ENCODE peak calls at places on chromosomes 6 and 20, in eight cellular contexts. F, H, L, O, T, X, Y and I are unnamed samples. For H3K9me3, the result is how much of the 10 kb centered on the place peaks cover.

GRCh38 chr6:73074175-73074574 is 151.1 kb downstream of the KHDC1L start:
- DNase-seq in X (no peak), L (peak), T (peak), O (no peak), F (peak), Y (no peak), H (no peak), I (no peak)

GRCh38 chr6:134720353-134721094 is 229.4 kb downstream of the ALDH8A1 start:
- DNase-seq in T (no peak), F (no peak), Y (no peak), H (no peak), X (no peak), O (no peak), L (no peak), I (no peak)

GRCh38 chr20:38447251-38447661 is 12.1 kb upstream of the SNHG17 start:
- DNase-seq in F (no peak), X (no peak), O (no peak), H (no peak), L (no peak), T (no peak), Y (no peak), I (peak)

GRCh38 chr6:166942393-166943168 is 13.8 kb downstream of the RNASET2 start:
- DNase-seq in X (peak), Y (peak), T (peak), O (no peak), L (no peak), F (peak), H (no peak), I (no peak)

GRCh38 chr20:10253750-10254149 is 35.1 kb downstream of the SNAP25 start:
- DNase-seq in X (no peak), L (no peak), F (no peak), T (no peak), O (no peak), H (no peak), Y (no peak), I (no peak)

GRCh38 chr6:5752282-5752681 is 254.4 kb downstream of the NRN1 start:
- DNase-seq in Y (no peak), X (no peak), L (peak), O (peak), H (no peak), T (peak), F (peak), I (no peak)

GRCh38 chr20:40325006-40325563 is 364.0 kb downstream of the MAFB start:
- DNase-seq in Y (no peak), L (no peak), T (no peak), H (no peak), X (no peak), O (no peak), F (no peak), I (peak)

GRCh38 chr6:70563540-70563939 is 3.2 kb upstream of the SDHAF4 start:
- DNase-seq in X (no peak), O (no peak), T (peak), Y (no peak), F (no peak), H (no peak), L (peak), I (no peak)

GRCh38 chr6:110067837-110068591 is 89.9 kb downstream of the GPR6 start:
- DNase-seq in O (no peak), T (no peak), Y (no peak), L (no peak), F (peak), H (no peak), X (no peak), I (no peak)

GRCh38 chr6:108562503-108562993 is 1.8 kb downstream of the FOXO3 start:
- DNase-seq in F (peak), Y (peak), T (peak), H (peak), O (peak), X (peak), L (peak), I (no peak)

GRCh38 chr20:47233333-47234188 is 122.9 kb downstream of the ZMYND8 start:
- DNase-seq in O (no peak), H (no peak), F (peak), Y (no peak), X (no peak), T (peak), L (no peak), I (no peak)

GRCh38 chr6:71534916-71535315 is 246.3 kb downstream of the OGFRL1 start:
- DNase-seq in F (no peak), H (no peak), X (no peak), L (no peak), Y (no peak), O (no peak), T (no peak), I (no peak)

GRCh38 chr20:3667434-3668037 is 4.3 kb upstream of the GFRA4 start:
- DNase-seq in X (no peak), Y (no peak), T (no peak), O (no peak), F (no peak), L (peak), H (no peak), I (no peak)

GRCh38 chr6:104357928-104358327 is 501.8 kb downstream of the HACE1 start:
- DNase-seq in F (no peak), O (no peak), H (no peak), T (no peak), X (no peak), L (no peak), Y (no peak), I (no peak)

GRCh38 chr6:161228911-161229591 is 44.8 kb downstream of the AGPAT4 start:
- DNase-seq in L (peak), H (no peak), Y (no peak), T (peak), F (peak), O (peak), X (peak), I (no peak)

GRCh38 chr6:148624025-148624424 is 122.8 kb upstream of the UST start:
- DNase-seq in H (no peak), T (no peak), Y (no peak), L (peak), F (no peak), O (no peak), X (no peak), I (no peak)

GRCh38 chr6:53282741-53283140 is 66.0 kb downstream of the ELOVL5 start:
- DNase-seq in Y (no peak), H (no peak), X (no peak), F (no peak), O (no peak), L (no peak), T (no peak), I (no peak)

GRCh38 chr6:2763345-2763841 is 1.8 kb upstream of the WRNIP1 start:
- DNase-seq in H (no peak), O (no peak), X (no peak), T (no peak), F (no peak), Y (no peak), L (no peak), I (no peak)

GRCh38 chr6:4610256-4610655 is 165.9 kb upstream of the CDYL start:
- DNase-seq in L (peak), F (peak), T (peak), O (no peak), X (no peak), Y (no peak), H (no peak), I (no peak)
- H3K4me2 ChIP-seq in L (peak), F (peak), T (no peak), O (no peak), X (no peak), Y (no peak), H (no peak), I (no peak)

DNA sequence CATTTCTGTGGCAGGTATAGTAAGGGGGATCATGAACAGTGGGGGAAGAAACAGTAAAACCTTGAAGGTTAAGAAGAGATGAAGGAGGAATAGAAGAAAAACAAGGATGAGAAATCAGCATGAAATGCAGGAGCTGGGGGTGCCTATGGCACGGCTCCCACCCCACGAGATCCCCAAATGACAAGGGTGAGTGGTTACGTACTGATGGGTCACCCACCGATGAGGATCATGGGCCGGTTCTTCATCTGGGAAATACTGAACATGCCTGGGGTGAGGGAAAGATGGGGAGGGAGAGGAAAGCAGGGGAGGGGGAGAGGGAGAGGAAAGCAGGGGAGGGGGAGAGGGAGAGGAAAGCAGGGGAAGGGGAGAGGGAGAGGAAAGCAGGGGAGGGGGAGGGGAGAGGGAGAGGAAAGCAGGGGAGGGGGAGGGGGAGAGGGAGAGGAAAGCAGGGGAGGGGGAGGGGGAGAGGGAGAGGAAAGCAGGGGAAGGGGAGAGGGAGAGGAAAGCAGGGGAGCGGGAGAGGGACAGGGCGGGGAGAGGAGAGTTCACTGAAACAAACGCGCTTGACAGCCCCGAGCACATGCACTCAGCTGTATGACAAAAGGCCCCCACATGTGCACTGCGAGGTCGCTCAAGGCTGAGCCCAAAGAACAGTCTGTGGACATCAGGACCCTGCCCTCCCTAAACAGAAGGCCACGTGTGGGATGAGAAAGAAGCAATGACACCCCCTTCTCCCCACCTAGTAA is 25.3 kb downstream of the MOCS1 start:
- DNase-seq in T (no peak), L (no peak), H (no peak), Y (no peak), X (no peak), F (no peak), O (no peak), I (no peak)
- H3K9me3 ChIP-seq in T (under half), L (under half), H (under half), Y (under half), X (under half), F (under half), O (under half), I (under half)

DNA sequence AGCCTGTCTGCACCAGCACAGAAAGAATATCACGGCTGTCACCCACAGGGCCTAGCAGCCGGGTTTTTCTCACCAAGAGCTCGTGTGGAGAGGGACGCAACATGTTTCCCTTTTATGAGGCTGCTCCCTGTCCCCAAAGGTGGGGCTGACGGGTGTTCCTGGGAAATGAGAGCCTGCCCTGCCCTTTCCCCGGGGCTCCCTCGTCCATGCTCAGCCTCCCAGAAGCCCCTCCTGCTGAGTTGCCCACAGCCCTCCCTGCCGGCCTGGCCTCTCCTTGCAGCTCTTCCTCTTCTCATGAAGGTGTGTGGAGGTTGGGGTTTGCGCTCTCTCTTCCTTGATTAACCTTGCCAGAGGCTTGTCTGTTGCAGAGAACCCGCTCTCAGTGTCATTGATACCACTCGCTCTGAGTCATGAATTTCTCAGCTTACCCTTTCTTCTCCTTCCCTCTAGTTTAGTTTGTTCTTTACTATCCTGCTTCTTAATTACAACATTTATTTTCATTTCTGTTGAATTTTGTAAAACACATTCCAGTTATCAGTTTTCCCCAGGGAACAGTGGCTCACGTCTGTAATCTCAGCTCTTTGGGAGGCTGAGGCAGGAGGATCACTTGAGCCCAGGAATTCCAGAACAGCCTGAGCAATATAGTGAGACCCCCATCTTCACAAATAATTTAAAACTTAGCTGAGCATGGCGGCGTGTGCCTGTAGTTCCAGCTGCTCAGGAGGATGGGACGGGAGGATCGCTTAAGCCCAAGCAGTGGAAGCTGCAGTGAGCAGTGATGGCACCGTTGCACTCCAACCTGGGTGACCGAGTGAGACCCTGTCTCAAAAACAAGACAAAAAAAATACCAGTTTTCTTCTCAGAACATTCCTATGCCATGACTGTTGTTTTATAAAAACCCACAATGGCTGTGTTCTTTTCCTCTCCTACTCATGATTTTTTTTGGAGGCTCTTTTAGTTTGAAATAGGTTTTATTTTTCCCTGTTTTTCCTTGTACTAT is 103.8 kb downstream of the TMEM242 start:
- DNase-seq in X (no peak), L (peak), H (no peak), Y (no peak), T (peak), O (no peak), F (peak), I (peak)
- H3K27ac ChIP-seq in X (no peak), L (no peak), H (no peak), Y (no peak), T (no peak), O (no peak), F (peak), I (peak)

GRCh38 chr6:127249619-127250018 is 17.0 kb upstream of the RNF146 start:
- DNase-seq in O (no peak), H (no peak), T (no peak), L (no peak), Y (no peak), F (no peak), X (no peak), I (no peak)

GRCh38 chr6:127243501-127243900 is 23.2 kb upstream of the RNF146 start:
- DNase-seq in H (no peak), F (peak), Y (no peak), L (peak), O (no peak), T (no peak), X (no peak), I (no peak)

DNA sequence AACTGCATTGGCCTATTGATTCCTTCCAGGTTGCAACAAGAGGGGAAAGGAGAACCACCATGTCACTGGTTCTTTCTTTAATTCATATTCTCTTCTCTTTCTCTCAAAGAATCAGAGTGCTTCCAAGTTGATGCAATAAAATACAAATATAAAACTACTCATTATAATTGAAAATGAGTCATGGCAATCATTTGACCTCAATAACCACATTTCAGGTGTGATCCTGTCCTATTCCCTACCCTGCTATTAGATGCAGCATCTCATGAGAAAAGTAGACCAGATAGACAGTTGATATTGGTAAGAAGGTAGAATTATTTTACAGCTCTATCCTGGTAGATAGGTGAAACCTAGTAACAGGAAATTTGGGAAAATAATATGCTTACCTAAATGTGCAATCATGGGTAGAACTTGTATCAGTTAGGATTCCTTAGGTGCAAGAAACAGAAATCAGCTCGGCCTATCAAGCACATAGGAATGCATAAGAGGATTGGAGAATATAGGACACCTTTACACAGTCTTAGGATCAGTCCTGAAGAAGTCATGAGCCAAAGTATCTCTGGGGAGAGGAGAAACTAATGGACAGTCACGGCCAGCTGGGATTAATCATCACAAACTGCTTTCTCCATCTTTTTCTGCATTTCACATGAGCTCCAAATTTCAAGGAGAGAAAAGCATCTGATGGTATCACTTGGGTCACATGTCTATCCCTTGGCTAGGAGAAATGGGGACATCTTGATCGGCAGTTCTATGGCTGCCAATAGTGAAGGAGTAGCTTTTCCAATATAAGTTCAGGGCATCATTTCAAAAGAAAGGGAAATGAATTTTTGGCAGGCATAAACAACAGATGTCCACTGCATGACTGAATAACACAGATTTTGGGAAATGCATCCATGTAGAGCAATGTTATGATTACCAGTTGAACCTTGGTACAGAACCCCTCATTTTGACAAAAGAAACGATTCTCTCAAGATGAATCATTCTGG is 19.3 kb upstream of the RNF146 start:
- DNase-seq in F (no peak), H (no peak), O (no peak), T (no peak), Y (no peak), X (no peak), L (peak), I (no peak)
- H3K4me2 ChIP-seq in F (no peak), H (no peak), O (no peak), T (no peak), Y (no peak), X (no peak), L (no peak), I (no peak)

GRCh38 chr6:343226-343935 is 48.2 kb upstream of the IRF4 start:
- DNase-seq in O (no peak), L (no peak), H (no peak), T (no peak), F (no peak), Y (no peak), X (no peak), I (no peak)
- H3K9me3 ChIP-seq in O (under half), L (under half), H (under half), T (under half), F (under half), Y (under half), X (under half), I (under half)

GRCh38 chr20:51995038-51995437 is 192.7 kb upstream of the SALL4 start:
- DNase-seq in H (no peak), Y (no peak), L (no peak), F (no peak), T (peak), O (no peak), X (no peak), I (no peak)
- H3K27ac ChIP-seq in H (no peak), Y (no peak), L (no peak), F (no peak), T (no peak), O (no peak), X (peak), I (no peak)

DNA sequence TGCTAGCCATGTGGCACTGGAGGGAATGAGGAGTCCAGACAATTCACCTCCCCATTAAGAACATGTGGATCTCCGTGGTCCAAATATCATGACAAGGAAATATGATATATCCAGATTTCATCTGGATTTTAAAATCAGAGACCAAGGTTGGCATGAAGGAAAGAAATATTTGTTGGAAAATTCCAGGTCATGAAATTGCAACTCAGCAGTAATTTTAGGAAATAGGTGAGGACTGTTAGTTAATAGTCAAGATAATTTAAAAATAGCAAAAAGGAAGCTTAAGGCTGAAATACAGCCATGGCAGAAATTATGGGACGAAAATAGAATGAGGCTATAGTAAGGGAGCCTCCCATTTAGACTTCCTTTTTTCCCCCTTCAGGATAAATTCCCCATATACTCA is 26.9 kb downstream of the DEFB114 start:
- DNase-seq in X (no peak), F (no peak), H (no peak), Y (no peak), L (no peak), T (no peak), O (no peak), I (no peak)
- H3K4me2 ChIP-seq in X (no peak), F (no peak), H (no peak), Y (no peak), L (no peak), T (no peak), O (no peak), I (no peak)

DNA sequence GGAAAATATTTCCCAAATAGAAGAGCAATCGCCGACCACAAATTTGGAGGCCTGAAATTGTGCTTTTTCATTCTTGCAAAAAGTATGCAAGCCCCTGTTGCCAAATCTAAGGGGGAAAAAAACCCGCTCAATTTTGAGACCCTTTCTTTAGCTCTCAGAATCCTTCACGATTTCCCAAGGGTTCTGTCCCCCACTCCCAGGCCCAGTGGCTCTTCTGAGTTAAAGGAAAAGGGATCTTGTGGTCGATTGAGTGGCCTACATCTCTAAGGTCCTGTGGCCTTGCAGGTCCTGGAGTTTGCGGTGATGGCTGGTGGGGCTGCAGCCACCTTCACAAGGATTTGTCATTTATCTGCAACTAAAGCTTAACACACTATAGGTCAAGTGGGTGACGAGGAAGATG is 1.8 kb downstream of the PAX1 start:
- DNase-seq in X (no peak), T (no peak), H (no peak), O (no peak), F (no peak), L (no peak), Y (no peak), I (no peak)
- H3K9me3 ChIP-seq in X (under half), T (under half), H (under half), O (under half), F (under half), L (under half), Y (under half), I (under half)

GRCh38 chr6:116060572-116061283 is at the start of gene FRK:
- DNase-seq in H (peak), T (peak), X (peak), L (peak), O (no peak), Y (no peak), F (no peak), I (no peak)
- H3K27ac ChIP-seq in H (peak), T (no peak), X (peak), L (peak), O (no peak), Y (peak), F (no peak), I (no peak)

DNA sequence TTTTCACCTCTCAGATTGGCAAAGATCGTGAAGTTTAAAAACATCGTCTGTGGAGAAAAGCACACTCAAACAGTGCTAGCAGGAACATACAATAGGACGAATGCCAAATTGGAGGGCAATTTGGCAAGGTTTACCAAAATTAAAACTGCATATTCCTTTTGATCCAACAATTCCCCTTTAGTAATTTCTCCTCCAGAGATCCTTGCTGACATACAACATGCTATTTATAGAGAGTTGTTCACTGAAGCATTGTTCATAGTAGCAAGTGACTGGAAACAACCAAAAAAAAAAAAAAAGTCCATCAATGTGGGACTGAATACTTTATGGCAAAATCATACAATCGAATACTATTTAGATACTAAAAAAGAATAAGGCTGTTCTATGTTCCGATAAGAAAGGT is 202.2 kb downstream of the ATXN1 start:
- DNase-seq in L (peak), T (peak), X (no peak), F (no peak), Y (no peak), O (no peak), H (no peak), I (no peak)
- H3K4me2 ChIP-seq in L (no peak), T (no peak), X (no peak), F (no peak), Y (no peak), O (no peak), H (no peak), I (no peak)